ENCODE peak calls at places on chromosomes 4 and X, in nine cellular contexts. One of them, this sample, is unnamed.
A peak's percentile ranks its signal among the peaks of the same experiment; 100 is the strongest.

GRCh38 chr4:5885733-5886132 is 7.2 kb downstream of the CRMP1 start:
- DNase-seq in mammary epithelial cell: no peak
- DNase-seq in mucosa of descending colon: no peak
- DNase-seq in cardiac fibroblast: no peak
- DNase-seq in GM23248: no peak
- DNase-seq in psoas muscle: no peak
- DNase-seq in NT2/D1: no peak
- DNase-seq in CD4-positive, CD25-positive, alpha-beta regulatory T cell: no peak
- DNase-seq in suprapubic skin: no peak
- DNase-seq in this sample: no peak

GRCh38 chr4:85522836-85523235 is 47.9 kb downstream of the ARHGAP24 start:
- DNase-seq in mammary epithelial cell: no peak
- DNase-seq in mucosa of descending colon: no peak
- DNase-seq in cardiac fibroblast: no peak
- DNase-seq in GM23248: no peak
- DNase-seq in psoas muscle: no peak
- DNase-seq in NT2/D1: no peak
- DNase-seq in CD4-positive, CD25-positive, alpha-beta regulatory T cell: no peak
- DNase-seq in suprapubic skin: no peak
- DNase-seq in this sample: no peak

GRCh38 chr4:140151700-140152014 is 2.3 kb downstream of the MAML3 start:
- DNase-seq in mammary epithelial cell: peak; percentile 79
- DNase-seq in mucosa of descending colon: peak; percentile 86
- DNase-seq in cardiac fibroblast: peak; percentile 89
- DNase-seq in GM23248: peak; percentile 84
- DNase-seq in psoas muscle: peak; percentile 68
- DNase-seq in NT2/D1: peak; percentile 73
- DNase-seq in CD4-positive, CD25-positive, alpha-beta regulatory T cell: peak; percentile 69
- DNase-seq in suprapubic skin: peak; percentile 89
- DNase-seq in this sample: peak; percentile 94

GRCh38 chr4:28675582-28675981 is 1814.9 kb downstream of the STIM2 start:
- DNase-seq in mammary epithelial cell: peak; percentile 19
- DNase-seq in mucosa of descending colon: no peak
- DNase-seq in cardiac fibroblast: peak; percentile 2
- DNase-seq in GM23248: peak; percentile 34
- DNase-seq in psoas muscle: no peak
- DNase-seq in NT2/D1: no peak
- DNase-seq in CD4-positive, CD25-positive, alpha-beta regulatory T cell: no peak
- DNase-seq in suprapubic skin: no peak
- DNase-seq in this sample: no peak

GRCh38 chrX:77065896-77066295 is 381.3 kb upstream of the FGF16 start:
- DNase-seq in mammary epithelial cell: no peak
- DNase-seq in mucosa of descending colon: no peak
- DNase-seq in cardiac fibroblast: no peak
- DNase-seq in GM23248: no peak
- DNase-seq in psoas muscle: no peak
- DNase-seq in NT2/D1: no peak
- DNase-seq in CD4-positive, CD25-positive, alpha-beta regulatory T cell: no peak
- DNase-seq in suprapubic skin: no peak
- DNase-seq in this sample: no peak

GRCh38 chr4:152229782-152230289 is 306.1 kb downstream of the FBXW7 start:
- DNase-seq in mammary epithelial cell: no peak
- DNase-seq in mucosa of descending colon: no peak
- DNase-seq in cardiac fibroblast: no peak
- DNase-seq in GM23248: no peak
- DNase-seq in psoas muscle: no peak
- DNase-seq in NT2/D1: peak; percentile 20
- DNase-seq in CD4-positive, CD25-positive, alpha-beta regulatory T cell: no peak
- DNase-seq in suprapubic skin: no peak
- DNase-seq in this sample: no peak

GRCh38 chr4:113675731-113676707 is 85.5 kb downstream of the CAMK2D start:
- DNase-seq in mammary epithelial cell: no peak
- DNase-seq in mucosa of descending colon: no peak
- DNase-seq in cardiac fibroblast: peak; percentile 82
- DNase-seq in GM23248: no peak
- DNase-seq in psoas muscle: no peak
- DNase-seq in NT2/D1: no peak
- DNase-seq in CD4-positive, CD25-positive, alpha-beta regulatory T cell: no peak
- DNase-seq in suprapubic skin: no peak
- DNase-seq in this sample: no peak

GRCh38 chr4:87058272-87059073 is 123.7 kb downstream of the AFF1 start:
- DNase-seq in mammary epithelial cell: peak; percentile 68
- DNase-seq in mucosa of descending colon: no peak
- DNase-seq in cardiac fibroblast: no peak
- DNase-seq in GM23248: peak; percentile 51
- DNase-seq in psoas muscle: no peak
- DNase-seq in NT2/D1: peak; percentile 15
- DNase-seq in CD4-positive, CD25-positive, alpha-beta regulatory T cell: peak; percentile 61
- DNase-seq in suprapubic skin: no peak
- DNase-seq in this sample: no peak

GRCh38 chr4:28148221-28148620 is 1287.6 kb downstream of the STIM2 start:
- DNase-seq in mammary epithelial cell: peak; percentile 2
- DNase-seq in mucosa of descending colon: no peak
- DNase-seq in cardiac fibroblast: no peak
- DNase-seq in GM23248: no peak
- DNase-seq in psoas muscle: no peak
- DNase-seq in NT2/D1: no peak
- DNase-seq in CD4-positive, CD25-positive, alpha-beta regulatory T cell: no peak
- DNase-seq in suprapubic skin: no peak
- DNase-seq in this sample: no peak

GRCh38 chrX:5236096-5236495 is 992.6 kb downstream of the NLGN4X start:
- DNase-seq in mammary epithelial cell: peak; percentile 6
- DNase-seq in mucosa of descending colon: no peak
- DNase-seq in cardiac fibroblast: no peak
- DNase-seq in GM23248: no peak
- DNase-seq in psoas muscle: no peak
- DNase-seq in NT2/D1: no peak
- DNase-seq in CD4-positive, CD25-positive, alpha-beta regulatory T cell: no peak
- DNase-seq in suprapubic skin: no peak
- DNase-seq in this sample: no peak

GRCh38 chr4:73868206-73869129 is 725 bp upstream of the CXCL1 start:
- DNase-seq in mammary epithelial cell: no peak
- DNase-seq in mucosa of descending colon: no peak
- DNase-seq in cardiac fibroblast: no peak
- DNase-seq in GM23248: no peak
- DNase-seq in psoas muscle: no peak
- DNase-seq in NT2/D1: no peak
- DNase-seq in CD4-positive, CD25-positive, alpha-beta regulatory T cell: no peak
- DNase-seq in suprapubic skin: no peak
- DNase-seq in this sample: no peak

GRCh38 chr4:148051403-148051802 is 319.5 kb downstream of the ARHGAP10 start:
- DNase-seq in mammary epithelial cell: no peak
- DNase-seq in mucosa of descending colon: no peak
- DNase-seq in cardiac fibroblast: no peak
- DNase-seq in GM23248: no peak
- DNase-seq in psoas muscle: no peak
- DNase-seq in NT2/D1: no peak
- DNase-seq in CD4-positive, CD25-positive, alpha-beta regulatory T cell: no peak
- DNase-seq in suprapubic skin: no peak
- DNase-seq in this sample: no peak

GRCh38 chrX:149151805-149152757 is 353.0 kb downstream of the IDS start:
- DNase-seq in mammary epithelial cell: peak; percentile 91
- DNase-seq in mucosa of descending colon: no peak
- DNase-seq in cardiac fibroblast: peak; percentile 83
- DNase-seq in GM23248: peak; percentile 83
- DNase-seq in psoas muscle: no peak
- DNase-seq in NT2/D1: no peak
- DNase-seq in CD4-positive, CD25-positive, alpha-beta regulatory T cell: no peak
- DNase-seq in suprapubic skin: no peak
- DNase-seq in this sample: no peak

GRCh38 chr4:72809208-72809607 is 240.2 kb upstream of the ADAMTS3 start:
- DNase-seq in mammary epithelial cell: peak; percentile 56
- DNase-seq in mucosa of descending colon: no peak
- DNase-seq in cardiac fibroblast: no peak
- DNase-seq in GM23248: no peak
- DNase-seq in psoas muscle: no peak
- DNase-seq in NT2/D1: no peak
- DNase-seq in CD4-positive, CD25-positive, alpha-beta regulatory T cell: no peak
- DNase-seq in suprapubic skin: no peak
- DNase-seq in this sample: no peak

GRCh38 chr4:10317345-10317744 is 139.9 kb downstream of the ZNF518B start:
- DNase-seq in mammary epithelial cell: no peak
- DNase-seq in mucosa of descending colon: no peak
- DNase-seq in cardiac fibroblast: no peak
- DNase-seq in GM23248: no peak
- DNase-seq in psoas muscle: no peak
- DNase-seq in NT2/D1: no peak
- DNase-seq in CD4-positive, CD25-positive, alpha-beta regulatory T cell: no peak
- DNase-seq in suprapubic skin: no peak
- DNase-seq in this sample: no peak

GRCh38 chr4:98602270-98602669 is 56.1 kb downstream of the TSPAN5 start:
- DNase-seq in mammary epithelial cell: no peak
- DNase-seq in mucosa of descending colon: no peak
- DNase-seq in cardiac fibroblast: no peak
- DNase-seq in GM23248: no peak
- DNase-seq in psoas muscle: no peak
- DNase-seq in NT2/D1: no peak
- DNase-seq in CD4-positive, CD25-positive, alpha-beta regulatory T cell: peak; percentile 39
- DNase-seq in suprapubic skin: no peak
- DNase-seq in this sample: no peak

DNA sequence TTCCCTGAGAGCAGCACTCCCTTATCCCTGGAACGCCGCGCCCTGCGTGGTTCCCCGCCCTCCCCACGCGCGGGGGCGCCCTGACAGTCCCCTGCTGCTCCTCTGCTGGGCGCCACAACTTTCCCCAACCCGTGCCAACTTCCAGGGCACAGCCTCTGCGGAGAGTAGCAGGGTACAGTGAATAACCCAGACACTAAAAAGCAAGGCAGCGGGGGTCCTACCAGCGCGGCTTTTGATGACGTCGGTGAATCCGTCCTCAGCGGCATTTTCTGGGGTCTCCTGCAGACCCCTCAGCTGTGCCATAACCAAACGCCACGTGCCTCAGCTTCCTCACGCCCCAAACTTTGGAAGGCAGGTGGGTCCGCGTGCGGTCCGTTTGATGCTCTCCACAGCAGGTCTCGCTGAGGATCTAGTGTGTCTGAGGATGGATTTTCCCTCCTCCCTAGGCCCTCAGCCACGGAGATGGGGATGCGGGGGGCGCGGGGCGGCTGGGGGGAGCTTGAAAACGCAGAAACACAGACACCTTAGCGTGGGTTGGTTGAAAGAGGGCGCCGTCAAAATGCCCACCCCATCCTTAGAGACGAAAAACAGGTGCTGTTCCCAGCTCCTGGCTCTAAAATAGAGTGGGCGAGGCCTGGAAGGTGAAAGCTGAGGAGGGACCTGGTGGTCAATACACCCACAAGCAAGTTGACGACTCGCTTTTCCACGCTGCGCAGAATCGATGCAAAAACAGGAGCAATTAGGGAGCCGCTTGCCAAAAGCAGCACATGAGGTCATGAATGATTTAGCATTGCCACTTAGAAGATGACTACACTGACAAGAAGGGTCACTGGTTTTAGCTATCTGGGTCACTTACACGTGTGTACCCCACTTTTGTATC is 405.6 kb downstream of the FAM47A start:
- DNase-seq in mammary epithelial cell: no peak
- DNase-seq in mucosa of descending colon: no peak
- DNase-seq in cardiac fibroblast: no peak
- DNase-seq in GM23248: no peak
- DNase-seq in psoas muscle: peak; percentile 54
- DNase-seq in NT2/D1: no peak
- DNase-seq in CD4-positive, CD25-positive, alpha-beta regulatory T cell: no peak
- DNase-seq in suprapubic skin: no peak
- DNase-seq in this sample: no peak
- H3K4me3 ChIP-seq in mammary epithelial cell: no peak overlapping the region
- H3K4me3 ChIP-seq in mucosa of descending colon: no peak overlapping the region
- H3K4me3 ChIP-seq in cardiac fibroblast: no peak overlapping the region
- H3K4me3 ChIP-seq in GM23248: no peak overlapping the region
- H3K4me3 ChIP-seq in psoas muscle: peak overlapping the region; percentile 55
- H3K4me3 ChIP-seq in NT2/D1: peak overlapping the region; percentile 62
- H3K4me3 ChIP-seq in CD4-positive, CD25-positive, alpha-beta regulatory T cell: no peak overlapping the region
- H3K4me3 ChIP-seq in suprapubic skin: peak overlapping the region; percentile 34
- H3K4me3 ChIP-seq in this sample: peak overlapping the region; percentile 34

GRCh38 chrX:130109429-130110378 is 593 bp downstream of the ELF4 start:
- DNase-seq in mammary epithelial cell: no peak
- DNase-seq in mucosa of descending colon: peak; percentile 63
- DNase-seq in cardiac fibroblast: peak; percentile 42
- DNase-seq in GM23248: peak; percentile 62
- DNase-seq in psoas muscle: no peak
- DNase-seq in NT2/D1: no peak
- DNase-seq in CD4-positive, CD25-positive, alpha-beta regulatory T cell: no peak
- DNase-seq in suprapubic skin: no peak
- DNase-seq in this sample: no peak
- H3K4me3 ChIP-seq in mammary epithelial cell: peak overlapping the region; percentile 76
- H3K4me3 ChIP-seq in mucosa of descending colon: peak overlapping the region; percentile 59
- H3K4me3 ChIP-seq in cardiac fibroblast: peak overlapping the region; percentile 61
- H3K4me3 ChIP-seq in GM23248: peak overlapping the region; percentile 83
- H3K4me3 ChIP-seq in psoas muscle: peak overlapping the region; percentile 61
- H3K4me3 ChIP-seq in NT2/D1: peak overlapping the region; percentile 30
- H3K4me3 ChIP-seq in CD4-positive, CD25-positive, alpha-beta regulatory T cell: peak overlapping the region; percentile 64
- H3K4me3 ChIP-seq in suprapubic skin: peak overlapping the region; percentile 66
- H3K4me3 ChIP-seq in this sample: peak overlapping the region; percentile 47

DNA sequence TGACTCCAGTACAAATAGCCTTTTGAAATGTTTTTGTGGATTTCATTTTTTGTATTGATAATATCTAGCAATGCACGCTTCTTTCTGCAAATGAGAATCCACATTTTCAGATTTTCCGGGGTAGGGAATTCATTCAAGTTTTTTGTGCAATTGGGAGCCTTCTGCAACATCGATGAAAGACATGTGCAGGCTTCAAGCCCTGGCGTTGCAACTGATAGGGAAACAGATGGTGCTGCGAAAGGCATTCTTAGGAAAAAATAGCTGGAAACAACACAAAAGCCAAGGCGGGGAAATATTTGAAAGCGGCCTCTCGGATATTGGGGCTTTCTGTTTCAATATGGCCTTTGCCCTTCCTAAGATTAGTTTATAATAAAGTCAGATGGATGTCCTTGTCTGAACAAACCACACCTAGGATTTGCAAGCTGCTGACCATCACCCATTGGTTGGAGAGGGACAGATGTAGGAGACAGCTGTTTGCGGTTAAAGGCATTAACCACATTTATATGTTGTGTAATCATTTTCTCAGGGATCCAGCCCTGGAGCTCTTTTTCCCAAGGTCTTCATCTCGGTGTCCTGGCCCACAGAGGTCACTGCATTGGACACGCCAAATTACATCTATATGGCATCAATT is 136.4 kb downstream of the PRKX start:
- DNase-seq in mammary epithelial cell: no peak
- DNase-seq in mucosa of descending colon: no peak
- DNase-seq in cardiac fibroblast: peak; percentile 67
- DNase-seq in GM23248: peak; percentile 47
- DNase-seq in psoas muscle: no peak
- DNase-seq in NT2/D1: no peak
- DNase-seq in CD4-positive, CD25-positive, alpha-beta regulatory T cell: no peak
- DNase-seq in suprapubic skin: no peak
- DNase-seq in this sample: no peak
- H3K4me3 ChIP-seq in mammary epithelial cell: no peak overlapping the region
- H3K4me3 ChIP-seq in mucosa of descending colon: no peak overlapping the region
- H3K4me3 ChIP-seq in cardiac fibroblast: no peak overlapping the region
- H3K4me3 ChIP-seq in GM23248: peak overlapping the region; percentile 14
- H3K4me3 ChIP-seq in psoas muscle: no peak overlapping the region
- H3K4me3 ChIP-seq in NT2/D1: no peak overlapping the region
- H3K4me3 ChIP-seq in CD4-positive, CD25-positive, alpha-beta regulatory T cell: no peak overlapping the region
- H3K4me3 ChIP-seq in suprapubic skin: no peak overlapping the region
- H3K4me3 ChIP-seq in this sample: no peak overlapping the region

DNA sequence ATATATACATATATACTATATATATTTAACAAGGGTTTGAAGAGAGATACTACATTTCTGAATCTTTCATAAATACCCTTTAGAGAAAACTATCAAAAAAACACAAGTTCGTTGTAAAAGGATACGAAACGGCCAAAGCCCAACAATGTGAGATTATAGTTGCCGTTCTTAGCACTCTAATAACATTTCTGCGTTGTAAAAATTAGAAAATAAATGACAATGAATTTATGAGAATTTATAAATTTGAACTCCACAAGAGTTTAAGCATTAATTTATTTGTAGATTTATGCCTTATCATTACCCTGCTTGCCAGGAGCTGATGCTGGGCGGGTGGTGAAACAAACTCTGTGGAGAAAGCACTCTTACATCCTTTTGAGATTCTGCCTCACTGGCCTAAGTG is 1.1 kb downstream of the WDR17 start:
- DNase-seq in mammary epithelial cell: no peak
- DNase-seq in mucosa of descending colon: no peak
- DNase-seq in cardiac fibroblast: no peak
- DNase-seq in GM23248: no peak
- DNase-seq in psoas muscle: no peak
- DNase-seq in NT2/D1: no peak
- DNase-seq in CD4-positive, CD25-positive, alpha-beta regulatory T cell: no peak
- DNase-seq in suprapubic skin: no peak
- DNase-seq in this sample: no peak
- H3K4me3 ChIP-seq in mammary epithelial cell: no peak overlapping the region
- H3K4me3 ChIP-seq in mucosa of descending colon: no peak overlapping the region
- H3K4me3 ChIP-seq in cardiac fibroblast: no peak overlapping the region
- H3K4me3 ChIP-seq in GM23248: no peak overlapping the region
- H3K4me3 ChIP-seq in psoas muscle: no peak overlapping the region
- H3K4me3 ChIP-seq in NT2/D1: no peak overlapping the region
- H3K4me3 ChIP-seq in CD4-positive, CD25-positive, alpha-beta regulatory T cell: no peak overlapping the region
- H3K4me3 ChIP-seq in suprapubic skin: peak overlapping the region; percentile 64
- H3K4me3 ChIP-seq in this sample: no peak overlapping the region